ENCODE peak calls at places on chromosomes 13 and 19, in six cellular contexts. P, S, B, E, U and A are unnamed samples.

GRCh38 chr13:99308481-99309087 is 1.4 kb upstream of the GPR183 start:
- DNase-seq in P (peak), S (no peak), B (no peak), E (no peak), U (no peak), A (no peak)

GRCh38 chr13:104650426-104650825 is 1584.2 kb upstream of the SLC10A2 start:
- DNase-seq in P (no peak), S (no peak), B (no peak), E (no peak), U (no peak), A (no peak)

GRCh38 chr19:13138916-13139198 is 11.3 kb downstream of the STX10 start:
- DNase-seq in P (no peak), S (no peak), B (no peak), E (no peak), U (no peak), A (no peak)

GRCh38 chr19:45424191-45425058 is 708 bp upstream of the ERCC1 start:
- DNase-seq in P (peak), S (peak), B (peak), E (no peak), U (peak), A (no peak)

GRCh38 chr19:49113762-49114629 is at the start of gene LIN7B:
- DNase-seq in P (peak), S (no peak), B (no peak), E (peak), U (peak), A (no peak)

GRCh38 chr13:83024226-83024625 is 858.0 kb downstream of the SLITRK1 start:
- DNase-seq in P (no peak), S (no peak), B (no peak), E (no peak), U (no peak), A (no peak)

GRCh38 chr19:28213476-28214082 is 999.4 kb downstream of the UQCRFS1 start:
- DNase-seq in P (peak), S (no peak), B (no peak), E (no peak), U (no peak), A (peak)

GRCh38 chr13:30734434-30734833 is 909 bp upstream of the ALOX5AP start:
- DNase-seq in P (peak), S (no peak), B (no peak), E (no peak), U (no peak), A (no peak)

GRCh38 chr13:105466376-105466775 is 1069.1 kb downstream of the EFNB2 start:
- DNase-seq in P (no peak), S (no peak), B (no peak), E (no peak), U (no peak), A (no peak)

GRCh38 chr19:50416815-50417137 is 2.0 kb upstream of the SPIB start:
- DNase-seq in P (no peak), S (no peak), B (no peak), E (no peak), U (no peak), A (no peak)

GRCh38 chr19:47005873-47006272 is 13.8 kb upstream of the NPAS1 start:
- DNase-seq in P (no peak), S (no peak), B (no peak), E (no peak), U (peak), A (no peak)

GRCh38 chr13:30510091-30510490 is 44.4 kb upstream of the HMGB1 start:
- DNase-seq in P (no peak), S (no peak), B (no peak), E (no peak), U (no peak), A (no peak)

GRCh38 chr19:2974342-2974932 is 2.9 kb upstream of the TLE6 start:
- DNase-seq in P (no peak), S (no peak), B (no peak), E (no peak), U (no peak), A (no peak)

GRCh38 chr19:13150919-13151604 is 851 bp downstream of the IER2 start:
- DNase-seq in P (peak), S (no peak), B (no peak), E (no peak), U (no peak), A (no peak)

GRCh38 chr13:106561551-106562170 is 6.3 kb downstream of the ARGLU1 start:
- DNase-seq in P (no peak), S (no peak), B (no peak), E (no peak), U (no peak), A (no peak)

GRCh38 chr19:41956621-41957020 is 2.5 kb downstream of the RABAC1 start:
- DNase-seq in P (no peak), S (no peak), B (no peak), E (no peak), U (no peak), A (no peak)

GRCh38 chr19:46928951-46929350 is 68.2 kb downstream of the ARHGAP35 start:
- DNase-seq in P (peak), S (no peak), B (no peak), E (no peak), U (no peak), A (no peak)

GRCh38 chr13:89267734-89268133 is 1596.6 kb downstream of the SLITRK5 start:
- DNase-seq in P (no peak), S (no peak), B (no peak), E (no peak), U (no peak), A (no peak)

GRCh38 chr13:49040872-49041271 is 65.2 kb downstream of the FNDC3A start:
- DNase-seq in P (no peak), S (no peak), B (no peak), E (no peak), U (no peak), A (no peak)

GRCh38 chr13:107271226-107271625 is 703.3 kb upstream of the ARGLU1 start:
- DNase-seq in P (no peak), S (no peak), B (peak), E (no peak), U (no peak), A (peak)

GRCh38 chr13:103178986-103179695 is 112.9 kb upstream of the SLC10A2 start:
- DNase-seq in P (no peak), S (no peak), B (no peak), E (no peak), U (no peak), A (no peak)

GRCh38 chr19:37698216-37698615 is 21.3 kb downstream of the ZNF607 start:
- DNase-seq in P (peak), S (no peak), B (no peak), E (no peak), U (no peak), A (no peak)

GRCh38 chr19:1533510-1534150 is 9.8 kb downstream of the PLK5 start:
- DNase-seq in P (no peak), S (no peak), B (no peak), E (no peak), U (no peak), A (no peak)

GRCh38 chr13:80654638-80655249 is 313.8 kb upstream of the SPRY2 start:
- DNase-seq in P (no peak), S (no peak), B (no peak), E (no peak), U (no peak), A (no peak)

GRCh38 chr13:97810152-97810551 is 143.3 kb upstream of the IPO5 start:
- DNase-seq in P (peak), S (no peak), B (no peak), E (no peak), U (no peak), A (no peak)

GRCh38 chr19:48415395-48415794 is 21.9 kb downstream of the GRIN2D start:
- DNase-seq in P (peak), S (no peak), B (peak), E (peak), U (peak), A (no peak)

GRCh38 chr13:71820699-71821098 is 46.3 kb downstream of the DACH1 start:
- DNase-seq in P (no peak), S (no peak), B (no peak), E (no peak), U (no peak), A (no peak)

GRCh38 chr13:113637262-113638160 is 20.5 kb downstream of the ATP4B start:
- DNase-seq in P (no peak), S (no peak), B (no peak), E (no peak), U (no peak), A (no peak)

GRCh38 chr13:93226623-93227279 is at the start of gene GPC6:
- DNase-seq in P (peak), S (no peak), B (no peak), E (no peak), U (peak), A (no peak)

GRCh38 chr19:48290923-48291700 is 21.2 kb downstream of the ZNF114 start:
- DNase-seq in P (peak), S (peak), B (no peak), E (peak), U (peak), A (peak)

GRCh38 chr13:111027481-111028439 is 87.3 kb upstream of the ARHGEF7 start:
- DNase-seq in P (no peak), S (no peak), B (no peak), E (no peak), U (no peak), A (no peak)

GRCh38 chr13:23695711-23696512 is 125.7 kb downstream of the TNFRSF19 start:
- DNase-seq in P (no peak), S (no peak), B (no peak), E (peak), U (no peak), A (no peak)

GRCh38 chr19:45322311-45322710 is 364 bp downstream of the CKM start:
- DNase-seq in P (no peak), S (no peak), B (no peak), E (no peak), U (no peak), A (no peak)